ENCODE peak calls at places on chromosomes 12 and 14, in nine cellular contexts. X is neural crest cell, A is mesothelial cell of epicardium, D is GM13976, N is HFFc6, M is pancreas, L is astrocyte of the spinal cord, Y is lower leg skin, O is fibroblast of lung. Z is an unnamed sample.

GRCh38 chr14:61561144-61561543 is 134.2 kb upstream of the HIF1A start:
- DNase-seq in O (peak), Y (no peak), X (no peak), M (no peak), L (no peak), A (no peak), D (no peak), N (peak), Z (no peak)

GRCh38 chr12:6057693-6058092 is 66.8 kb downstream of the VWF start:
- DNase-seq in O (no peak), Y (no peak), D (no peak), A (no peak), N (no peak), M (no peak), X (peak), L (no peak), Z (no peak)

GRCh38 chr14:65191716-65192115 is 89.4 kb upstream of the MAX start:
- DNase-seq in Y (no peak), O (no peak), D (no peak), X (no peak), A (no peak), L (no peak), N (no peak), M (no peak), Z (no peak)

GRCh38 chr14:37369446-37369845 is 171.7 kb downstream of the MIPOL1 start:
- DNase-seq in Y (no peak), X (no peak), N (no peak), L (no peak), D (no peak), A (no peak), O (no peak), M (no peak), Z (no peak)

GRCh38 chr14:104460920-104461651 is 118.5 kb upstream of the C14orf180 start:
- DNase-seq in M (peak), L (no peak), A (no peak), Y (no peak), X (no peak), D (no peak), O (no peak), N (no peak), Z (no peak)

GRCh38 chr12:130775953-130776856 is 60.1 kb upstream of the RIMBP2 start:
- DNase-seq in X (peak), D (peak), M (peak), O (peak), A (no peak), N (peak), Y (peak), L (peak), Z (no peak)

GRCh38 chr12:52543985-52544888 is 8.7 kb downstream of the KRT71 start:
- DNase-seq in Y (no peak), M (no peak), A (no peak), N (peak), D (no peak), X (no peak), L (no peak), O (no peak), Z (no peak)

GRCh38 chr14:99873653-99874052 is 80.4 kb downstream of the EML1 start:
- DNase-seq in D (no peak), N (no peak), A (no peak), L (no peak), X (no peak), O (no peak), M (no peak), Y (no peak), Z (no peak)

GRCh38 chr12:63351370-63351769 is 200.4 kb upstream of the AVPR1A start:
- DNase-seq in X (no peak), D (no peak), Y (no peak), M (no peak), O (no peak), N (no peak), A (no peak), L (no peak), Z (no peak)

GRCh38 chr12:12034344-12034743 is 36.4 kb upstream of the BCL2L14 start:
- DNase-seq in N (no peak), Y (no peak), M (no peak), X (no peak), O (no peak), A (no peak), D (no peak), L (no peak), Z (no peak)

GRCh38 chr14:52049721-52050588 is 18.9 kb downstream of the NID2 start:
- DNase-seq in L (no peak), O (no peak), N (no peak), D (no peak), A (no peak), M (no peak), X (no peak), Y (no peak), Z (no peak)

DNA sequence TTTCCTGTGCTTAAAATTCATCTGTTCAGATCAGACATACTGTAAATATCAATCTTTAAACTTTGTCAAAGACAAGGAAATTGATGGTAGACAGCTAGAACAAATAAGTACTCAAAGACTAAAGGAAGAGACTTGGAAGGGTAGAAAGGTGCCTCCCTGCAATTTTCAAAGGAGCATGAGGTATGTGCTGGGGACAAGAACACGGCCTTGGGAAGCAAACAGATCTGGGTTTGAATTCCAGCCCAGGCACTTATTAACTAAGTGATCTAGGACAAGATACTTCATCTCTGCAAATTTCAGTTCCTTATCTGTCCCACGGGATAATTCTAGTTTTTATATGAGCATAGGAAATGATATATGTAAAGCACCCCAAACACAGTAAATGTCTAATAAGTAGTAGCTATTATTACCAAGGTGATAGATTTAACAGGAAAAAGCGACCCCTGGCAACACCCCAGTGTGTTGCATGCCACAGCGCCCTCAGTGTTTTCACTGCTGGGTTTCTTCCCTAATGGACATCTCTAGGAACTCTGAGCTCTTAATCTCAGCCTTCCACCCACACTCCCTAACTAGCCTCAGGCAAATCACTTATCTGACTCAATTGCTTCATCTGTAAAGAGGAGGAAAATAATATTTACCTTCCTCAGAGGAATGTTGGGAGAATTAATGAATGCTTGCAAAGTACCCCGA is 44.7 kb upstream of the BMP4 start:
- DNase-seq in M (no peak), Y (no peak), L (no peak), O (no peak), N (no peak), X (no peak), D (no peak), A (no peak), Z (no peak)
- TF ChIP-seq CTCF in M (no peak), Y (no peak), L (peak), O (no peak), N (no peak), X (peak), D (peak), A (no peak), Z (peak)

GRCh38 chr14:69012251-69012953 is 33.3 kb upstream of the ACTN1 start:
- DNase-seq in A (no peak), D (no peak), M (no peak), L (no peak), N (no peak), O (peak), Y (no peak), X (no peak), Z (no peak)
- TF ChIP-seq CTCF in A (no peak), D (no peak), M (no peak), L (no peak), N (no peak), O (no peak), Y (no peak), X (no peak), Z (no peak)

DNA sequence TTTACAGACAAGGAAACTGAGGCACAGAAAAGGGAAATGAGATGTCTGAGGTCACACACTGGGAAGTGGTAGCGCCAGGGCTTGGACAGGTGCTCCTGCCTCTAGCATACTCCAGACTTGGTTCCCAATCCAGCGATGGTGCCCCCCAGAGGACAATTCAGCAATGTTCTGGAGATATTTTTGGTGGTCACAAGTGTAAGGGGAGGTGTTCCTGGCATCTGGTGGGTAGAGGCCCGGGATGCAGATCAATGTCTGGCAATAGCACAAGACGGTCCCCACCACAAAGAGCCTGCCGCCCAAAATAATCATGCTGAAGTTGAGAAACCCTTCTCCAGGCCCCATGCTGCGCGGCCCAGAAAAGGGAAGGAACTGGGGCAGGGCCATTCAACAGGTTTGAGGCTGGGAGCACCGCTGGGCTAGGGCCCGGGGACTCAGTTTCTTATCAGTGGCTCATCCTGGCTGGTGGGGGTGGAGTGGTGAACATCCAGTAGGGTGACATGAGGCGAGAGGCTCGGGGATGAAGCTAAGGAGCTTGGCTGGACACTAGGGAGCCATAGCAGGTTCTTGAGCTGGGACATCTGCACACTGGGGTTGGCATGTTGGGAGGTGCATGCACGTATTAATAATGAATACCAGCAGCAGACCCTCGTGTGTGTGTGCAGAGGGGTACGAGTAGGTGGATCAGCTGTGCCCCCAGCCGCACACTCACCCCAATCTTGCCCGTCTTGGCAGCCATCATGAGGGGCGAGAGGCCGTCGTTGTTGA is 35.1 kb downstream of the TRPV4 start:
- DNase-seq in L (no peak), O (no peak), M (peak), X (no peak), N (no peak), A (no peak), Y (no peak), D (no peak), Z (no peak)
- TF ChIP-seq CTCF in L (no peak), O (no peak), M (no peak), X (peak), N (peak), A (no peak), Y (no peak), D (no peak), Z (peak)

GRCh38 chr14:71645656-71646055 is 286.6 kb upstream of the RGS6 start:
- DNase-seq in A (no peak), Y (no peak), N (peak), L (no peak), O (peak), X (no peak), D (no peak), M (no peak), Z (no peak)
- TF ChIP-seq CTCF in A (no peak), Y (no peak), N (no peak), L (no peak), O (no peak), X (no peak), D (no peak), M (no peak), Z (no peak)

Z was measured in D721Med.